ENCODE peak calls at places on chromosomes 12 and 14, in five cellular contexts. H is AG10803, F is neuronal stem cell, K is upper lobe of right lung, S is mucosa of descending colon. B is an unnamed sample.
A peak's percentile ranks its signal among the peaks of the same experiment; 100 is the strongest.

GRCh38 chr14:103483600-103483999 is 39.0 kb downstream of the CKB start:
- DNase-seq in K (no peak), H (peak; percentile 75), S (no peak), F (no peak), B (no peak)

GRCh38 chr14:78319826-78320635 is 149.9 kb downstream of the NRXN3 start:
- DNase-seq in F (no peak), K (no peak), S (no peak), H (no peak), B (no peak)

GRCh38 chr14:99596772-99597171 is 7.2 kb downstream of the CCDC85C start:
- DNase-seq in K (no peak), H (no peak), S (peak; percentile 74), F (no peak), B (no peak)

GRCh38 chr14:75871181-75871880 is 110.5 kb downstream of the TGFB3 start:
- DNase-seq in K (no peak), H (no peak), F (no peak), S (no peak), B (no peak)

GRCh38 chr12:75722714-75723200 is 211.3 kb upstream of the KRR1 start:
- DNase-seq in H (peak; percentile 94), S (no peak), K (no peak), F (no peak), B (peak; percentile 34)

GRCh38 chr14:92572050-92572449 is 58.5 kb downstream of the RIN3 start:
- DNase-seq in S (no peak), F (no peak), K (no peak), H (no peak), B (no peak)

GRCh38 chr12:129213551-129213950 is 360.3 kb downstream of the GLT1D1 start:
- DNase-seq in F (no peak), H (no peak), S (no peak), K (no peak), B (no peak)

GRCh38 chr14:97977711-97978261 is 1180.6 kb downstream of the VRK1 start:
- DNase-seq in K (peak; percentile 91), H (peak; percentile 45), S (peak; percentile 86), F (no peak), B (peak; percentile 3)

GRCh38 chr12:109999983-110000505 is 814 bp downstream of the ANKRD13A start:
- DNase-seq in H (peak; percentile 67), K (no peak), S (peak; percentile 57), F (peak; percentile 21), B (no peak)

GRCh38 chr12:3034067-3034750 is 43.0 kb upstream of the TSPAN9 start:
- DNase-seq in S (peak; percentile 66), H (peak; percentile 63), F (peak; percentile 54), K (peak; percentile 74), B (peak; percentile 25)

GRCh38 chr14:38357557-38357956 is 101.7 kb upstream of the CLEC14A start:
- DNase-seq in S (no peak), H (peak; percentile 86), F (no peak), K (no peak), B (no peak)

GRCh38 chr12:59075141-59075540 is 154.8 kb upstream of the LRIG3 start:
- DNase-seq in F (no peak), S (no peak), H (no peak), K (no peak), B (no peak)

GRCh38 chr14:99518441-99519346 is 37.5 kb downstream of the CCNK start:
- DNase-seq in S (peak; percentile 91), H (peak; percentile 32), K (peak; percentile 88), F (peak; percentile 65), B (peak; percentile 76)

GRCh38 chr14:39467889-39468524 is 35.8 kb upstream of the FBXO33 start:
- DNase-seq in K (no peak), F (no peak), S (no peak), H (peak; percentile 32), B (peak; percentile 24)

GRCh38 chr14:83163016-83163415 is 1629.4 kb upstream of the SEL1L start:
- DNase-seq in H (no peak), S (no peak), F (no peak), K (no peak), B (no peak)

GRCh38 chr12:51391047-51391837 is at the start of gene GALNT6:
- DNase-seq in F (peak; percentile 17), K (peak; percentile 79), S (peak; percentile 88), H (no peak), B (peak; percentile 85)

GRCh38 chr14:70770490-70770889 is 38.8 kb downstream of the MAP3K9 start:
- DNase-seq in H (no peak), F (no peak), S (no peak), K (no peak), B (no peak)

GRCh38 chr14:50397461-50398196 is 948 bp upstream of the CDKL1 start:
- DNase-seq in K (no peak), S (peak; percentile 50), F (no peak), H (peak; percentile 21), B (peak; percentile 7)

GRCh38 chr14:51304956-51305355 is 64.9 kb downstream of the TMX1 start:
- DNase-seq in S (no peak), H (peak; percentile 96), F (no peak), K (no peak), B (no peak)

GRCh38 chr14:66485029-66485428 is 1.1 kb upstream of the CCDC196 start:
- DNase-seq in S (no peak), F (no peak), K (no peak), H (no peak), B (no peak)

GRCh38 chr14:67680941-67681340 is 6.5 kb upstream of the VTI1B start:
- DNase-seq in K (no peak), H (no peak), F (no peak), S (no peak), B (no peak)

GRCh38 chr14:33675415-33676130 is 275.3 kb downstream of the EGLN3 start:
- DNase-seq in H (peak; percentile 66), F (no peak), K (no peak), S (no peak), B (no peak)

GRCh38 chr14:74402264-74403251 is 23.5 kb downstream of the SYNDIG1L start:
- DNase-seq in S (no peak), F (no peak), K (no peak), H (no peak), B (peak; percentile 47)

GRCh38 chr12:121550974-121551631 is 29.7 kb downstream of the KDM2B start:
- DNase-seq in H (no peak), S (no peak), F (no peak), K (no peak), B (no peak)

GRCh38 chr14:90405755-90406154 is 8.9 kb downstream of the CALM1 start:
- DNase-seq in H (no peak), K (no peak), S (no peak), F (no peak), B (no peak)

DNA sequence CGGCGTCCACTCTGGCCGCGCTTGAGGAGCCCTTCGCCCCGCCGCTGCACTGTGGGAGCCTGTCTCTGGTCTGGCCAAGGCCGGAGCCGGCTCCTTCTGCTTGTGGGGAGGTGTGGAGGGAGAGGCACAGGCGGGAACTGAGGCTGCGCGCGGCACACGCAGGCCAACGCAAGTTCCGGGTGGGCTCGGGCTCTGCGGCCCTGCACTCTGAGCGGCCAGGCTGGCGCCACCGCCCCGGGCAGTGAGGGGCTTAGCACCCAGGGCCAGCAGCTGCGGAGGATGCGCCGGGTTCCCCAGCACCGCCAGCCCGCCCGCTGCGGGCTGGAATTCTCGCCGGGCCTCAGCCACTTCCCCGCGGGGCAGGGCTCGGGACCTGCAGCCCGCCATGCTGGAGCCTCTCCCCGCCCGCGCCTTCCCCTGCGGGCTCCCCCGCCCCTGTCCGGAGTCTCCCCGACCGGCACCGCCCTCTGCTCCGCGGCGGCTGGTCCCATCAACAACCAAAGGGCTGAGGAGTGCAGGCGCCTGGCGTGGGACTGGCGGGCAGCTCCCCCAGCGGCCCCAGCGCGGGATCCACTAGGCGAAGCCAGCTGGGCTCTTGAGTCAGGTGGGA is 921.2 kb upstream of the FOXG1 start:
- DNase-seq in S (no peak), K (peak; percentile 57), H (no peak), F (no peak), B (no peak)
- H3K4me3 ChIP-seq in S (no peak overlapping the region), K (no peak overlapping the region), H (no peak overlapping the region), F (no peak overlapping the region), B (no peak overlapping the region)

GRCh38 chr14:105083926-105084685 is 18.9 kb upstream of the GPR132 start:
- DNase-seq in K (peak; percentile 22), S (no peak), F (no peak), H (no peak), B (no peak)

GRCh38 chr14:105086833-105087307 is 21.6 kb upstream of the GPR132 start:
- DNase-seq in F (peak; percentile 67), H (peak; percentile 73), K (peak; percentile 92), S (peak; percentile 88), B (peak; percentile 90)

GRCh38 chr14:105085766-105086165 is 20.5 kb upstream of the GPR132 start:
- DNase-seq in H (no peak), S (no peak), K (peak; percentile 61), F (no peak), B (no peak)

GRCh38 chr14:105082703-105083102 is 17.5 kb upstream of the GPR132 start:
- DNase-seq in S (no peak), H (no peak), F (no peak), K (peak; percentile 6), B (no peak)

DNA sequence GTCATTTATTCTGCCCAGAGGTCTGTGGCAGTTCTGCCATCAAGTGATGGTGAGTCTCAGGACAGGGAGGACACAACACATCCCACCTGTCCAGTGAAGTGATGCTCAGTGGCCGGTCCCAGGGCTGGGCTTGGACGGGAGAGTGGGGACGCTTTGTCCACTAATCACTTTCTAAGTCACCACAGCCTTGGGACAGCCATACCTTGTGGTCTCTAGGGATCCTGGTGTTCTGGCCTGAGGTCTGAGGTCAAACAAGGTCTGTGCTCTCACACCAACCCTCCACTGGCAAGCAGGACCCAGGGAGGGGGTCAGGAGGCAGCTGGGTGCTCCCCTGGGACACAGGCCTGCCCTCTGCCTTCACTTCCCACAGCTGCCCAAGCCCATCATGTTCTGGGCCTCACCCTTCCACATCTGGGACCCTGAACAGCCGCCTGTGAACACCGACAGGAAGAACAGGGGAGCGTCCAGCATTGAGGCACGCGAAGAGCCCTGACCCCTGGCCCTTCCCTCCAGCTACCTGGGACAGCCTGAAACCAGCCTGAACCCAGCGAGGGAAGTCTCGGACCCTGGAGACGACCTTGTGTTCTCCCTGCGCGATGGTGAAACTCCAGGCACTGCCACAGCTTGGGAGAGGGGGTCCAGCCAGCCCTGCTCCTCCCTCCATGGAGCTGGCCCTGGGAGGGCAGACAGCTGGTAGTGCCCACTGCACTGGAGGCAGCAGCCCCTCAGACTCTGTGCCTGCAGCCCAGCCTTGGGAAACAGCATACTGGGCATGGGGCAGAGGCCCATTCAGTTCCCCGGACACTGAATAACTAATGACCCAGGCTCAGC is 19.7 kb upstream of the GPR132 start:
- DNase-seq in S (no peak), K (peak; percentile 56), H (no peak), F (no peak), B (no peak)
- H3K4me3 ChIP-seq in S (no peak overlapping the region), K (no peak overlapping the region), H (no peak overlapping the region), F (no peak overlapping the region), B (no peak overlapping the region)

GRCh38 chr14:64983439-64984310 is 3.0 kb upstream of the FNTB start:
- DNase-seq in K (no peak), S (no peak), F (no peak), H (peak; percentile 68), B (no peak)
- H3K4me3 ChIP-seq in K (peak overlapping the region; percentile 12), S (no peak overlapping the region), F (no peak overlapping the region), H (peak overlapping the region; percentile 34), B (peak overlapping the region; percentile 2)

GRCh38 chr14:105486333-105486973 is at the start of gene CRIP1:
- DNase-seq in H (no peak), K (no peak), F (no peak), S (no peak), B (no peak)

GRCh38 chr14:105488781-105489606 is 2.1 kb upstream of the TEDC1 start:
- DNase-seq in K (no peak), S (peak; percentile 58), F (no peak), H (no peak), B (no peak)

GRCh38 chr14:105487986-105488777 is 1.5 kb downstream of the CRIP1 start:
- DNase-seq in F (no peak), H (no peak), K (no peak), S (peak; percentile 79), B (no peak)

GRCh38 chr14:105486974-105487448 is 325 bp downstream of the CRIP1 start:
- DNase-seq in S (peak; percentile 85), F (no peak), K (no peak), H (peak; percentile 40), B (peak; percentile 70)

GRCh38 chr14:105487449-105487985 is 831 bp downstream of the CRIP1 start:
- DNase-seq in K (peak; percentile 88), F (no peak), H (no peak), S (peak; percentile 86), B (peak; percentile 72)
- H3K4me3 ChIP-seq in K (peak overlapping the region; percentile 73), F (peak overlapping the region; percentile 8), H (peak overlapping the region; percentile 69), S (peak overlapping the region; percentile 39), B (peak overlapping the region; percentile 77)